ENCODE peak calls at places on chromosome 9, in ten cellular contexts. Q, X, A, W, V, N, U, F, Z and R are unnamed samples.

GRCh38 chr9:113616716-113617496 is 153.4 kb downstream of the RGS3 start:
- DNase-seq in F (no peak), Z (no peak), Q (no peak), W (peak), N (no peak), X (no peak), A (no peak), U (no peak), V (no peak), R (no peak)

GRCh38 chr9:88532320-88532719 is 2.7 kb upstream of the NXNL2 start:
- DNase-seq in A (peak), Q (peak), V (peak), X (peak), U (peak), W (no peak), N (peak), Z (peak), F (no peak), R (no peak)

GRCh38 chr9:129139233-129139992 is 28.2 kb downstream of the PTPA start:
- DNase-seq in U (peak), Q (peak), A (peak), V (peak), F (peak), Z (peak), X (peak), W (no peak), N (peak), R (peak)

GRCh38 chr9:16442622-16443021 is 427.8 kb downstream of the BNC2 start:
- DNase-seq in N (no peak), F (no peak), V (peak), Z (no peak), U (peak), X (no peak), W (no peak), Q (peak), A (peak), R (no peak)

GRCh38 chr9:133135193-133135745 is 14.2 kb upstream of the RALGDS start:
- DNase-seq in V (peak), Q (peak), F (no peak), U (peak), W (peak), A (no peak), N (no peak), Z (peak), X (peak), R (peak)

GRCh38 chr9:10706788-10707187 is 94.0 kb upstream of the PTPRD start:
- DNase-seq in U (no peak), V (no peak), Z (no peak), F (no peak), N (no peak), A (no peak), Q (no peak), X (no peak), W (no peak), R (no peak)

GRCh38 chr9:97555164-97555563 is 53.7 kb downstream of the TMOD1 start:
- DNase-seq in Z (peak), A (peak), W (no peak), Q (peak), F (no peak), U (peak), N (no peak), V (no peak), X (peak), R (peak)

GRCh38 chr9:107696302-107696701 is 206.7 kb upstream of the KLF4 start:
- DNase-seq in Q (no peak), F (no peak), V (no peak), U (no peak), W (no peak), Z (no peak), N (no peak), X (no peak), A (no peak), R (no peak)

GRCh38 chr9:127186799-127187198 is 64.4 kb upstream of the ANGPTL2 start:
- DNase-seq in X (no peak), Q (no peak), U (no peak), Z (no peak), F (no peak), A (no peak), W (no peak), V (no peak), N (no peak), R (no peak)

GRCh38 chr9:34253460-34253837 is 74.6 kb downstream of the UBAP1 start:
- DNase-seq in Z (no peak), N (no peak), F (no peak), A (no peak), V (peak), X (peak), W (no peak), U (no peak), Q (no peak), R (peak)

GRCh38 chr9:85522459-85523092 is 219.2 kb downstream of the AGTPBP1 start:
- DNase-seq in W (peak), U (peak), A (peak), Q (peak), X (peak), V (peak), Z (peak), N (peak), F (no peak), R (no peak)

GRCh38 chr9:116490321-116490720 is 196.8 kb upstream of the TRIM32 start:
- DNase-seq in F (no peak), N (no peak), U (no peak), Z (no peak), X (no peak), A (no peak), W (no peak), Q (no peak), V (no peak), R (no peak)

GRCh38 chr9:130237071-130237470 is 28.5 kb upstream of the HMCN2 start:
- DNase-seq in N (no peak), A (no peak), W (no peak), F (no peak), Q (no peak), Z (no peak), V (no peak), U (no peak), X (peak), R (no peak)

GRCh38 chr9:33843312-33843950 is 26.5 kb downstream of the UBE2R2 start:
- DNase-seq in F (no peak), U (no peak), V (no peak), A (no peak), N (no peak), W (peak), X (no peak), Q (no peak), Z (no peak), R (no peak)

GRCh38 chr9:137318565-137318964 is 16.5 kb upstream of the NRARP start:
- DNase-seq in A (no peak), U (no peak), V (no peak), X (peak), W (no peak), F (no peak), Q (no peak), Z (no peak), N (no peak), R (no peak)

GRCh38 chr9:92896037-92896436 is 18.2 kb upstream of the ZNF484 start:
- DNase-seq in W (no peak), V (no peak), A (no peak), F (no peak), Q (no peak), N (no peak), Z (no peak), X (no peak), U (no peak), R (no peak)

GRCh38 chr9:116377179-116377790 is 223.7 kb downstream of the PAPPA start:
- DNase-seq in N (no peak), A (peak), U (no peak), Q (peak), X (no peak), F (peak), Z (no peak), W (no peak), V (peak), R (no peak)

GRCh38 chr9:36597412-36598178 is 24.9 kb downstream of the MELK start:
- DNase-seq in A (peak), F (no peak), X (no peak), Q (peak), N (no peak), V (peak), Z (no peak), W (no peak), U (no peak), R (no peak)

GRCh38 chr9:32431940-32432555 is 47.6 kb downstream of the ACO1 start:
- DNase-seq in X (peak), F (no peak), A (peak), V (peak), N (peak), U (peak), Z (peak), Q (peak), W (no peak), R (no peak)

GRCh38 chr9:2227468-2227867 is 212.3 kb downstream of the SMARCA2 start:
- DNase-seq in X (peak), Q (peak), N (no peak), A (peak), V (no peak), U (no peak), Z (no peak), F (no peak), W (no peak), R (no peak)

GRCh38 chr9:22170990-22171663 is 162.0 kb upstream of the CDKN2B start:
- DNase-seq in X (no peak), A (peak), Q (no peak), N (no peak), W (no peak), Z (no peak), V (no peak), U (no peak), F (no peak), R (no peak)

GRCh38 chr9:123073991-123074422 is 40.5 kb downstream of the GPR21 start:
- DNase-seq in Z (no peak), X (no peak), F (peak), Q (peak), V (no peak), N (no peak), A (no peak), U (no peak), W (no peak), R (no peak)

GRCh38 chr9:121612511-121612998 is 38.9 kb upstream of the DAB2IP start:
- DNase-seq in W (no peak), V (no peak), U (peak), Z (no peak), Q (no peak), N (no peak), A (peak), X (no peak), F (no peak), R (no peak)

GRCh38 chr9:26537211-26537610 is 355.4 kb downstream of the CAAP1 start:
- DNase-seq in F (no peak), U (no peak), X (no peak), W (no peak), V (no peak), A (peak), Z (no peak), Q (no peak), N (no peak), R (no peak)

GRCh38 chr9:34991833-34992375 is 2.4 kb downstream of the DNAJB5 start:
- DNase-seq in W (no peak), U (peak), N (no peak), Q (peak), V (no peak), Z (peak), F (no peak), A (peak), X (peak), R (peak)

GRCh38 chr9:128383007-128383753 is 12.0 kb downstream of the URM1 start:
- DNase-seq in V (no peak), F (no peak), W (no peak), X (no peak), Z (no peak), N (no peak), Q (no peak), A (no peak), U (no peak), R (peak)

GRCh38 chr9:100084145-100084478 is 14.7 kb downstream of the ERP44 start:
- DNase-seq in Q (no peak), X (no peak), A (no peak), F (no peak), Z (no peak), W (no peak), U (no peak), N (no peak), V (no peak), R (no peak)

GRCh38 chr9:123544007-123544827 is 188.2 kb downstream of the CRB2 start:
- DNase-seq in W (no peak), Q (peak), N (peak), V (peak), Z (no peak), A (peak), X (no peak), F (no peak), U (no peak), R (no peak)

GRCh38 chr9:134371731-134372130 is 45.5 kb downstream of the RXRA start:
- DNase-seq in F (no peak), U (peak), Z (peak), A (no peak), V (no peak), Q (no peak), X (peak), N (no peak), W (no peak), R (peak)

GRCh38 chr9:113653746-113654604 is 190.4 kb downstream of the RGS3 start:
- DNase-seq in X (peak), F (no peak), Q (no peak), V (no peak), W (no peak), A (no peak), Z (no peak), N (no peak), U (no peak), R (no peak)

GRCh38 chr9:126169736-126170135 is 156.9 kb upstream of the MVB12B start:
- DNase-seq in Z (no peak), Q (no peak), F (no peak), N (no peak), X (no peak), V (no peak), A (no peak), U (no peak), W (no peak), R (no peak)

GRCh38 chr9:110251212-110251611 is 5.1 kb downstream of the TXN start:
- DNase-seq in X (no peak), N (no peak), U (no peak), V (no peak), F (no peak), W (no peak), Q (no peak), A (no peak), Z (no peak), R (no peak)

GRCh38 chr9:101711330-101711941 is 27.0 kb downstream of the GRIN3A start:
- DNase-seq in V (no peak), Z (no peak), Q (no peak), F (no peak), N (no peak), X (no peak), U (no peak), W (no peak), A (peak), R (no peak)

GRCh38 chr9:101977614-101978210 is 239.3 kb upstream of the GRIN3A start:
- DNase-seq in Z (no peak), Q (no peak), X (no peak), N (no peak), A (peak), V (no peak), W (no peak), F (no peak), U (no peak), R (no peak)

GRCh38 chr9:80552931-80553330 is 981.2 kb downstream of the TLE4 start:
- DNase-seq in A (peak), F (no peak), N (no peak), X (peak), Z (peak), W (no peak), Q (no peak), V (peak), U (no peak), R (no peak)

GRCh38 chr9:106921989-106922388 is 59.0 kb downstream of the ZNF462 start:
- DNase-seq in V (no peak), A (no peak), X (no peak), U (no peak), Q (peak), F (no peak), W (no peak), Z (no peak), N (no peak), R (no peak)

GRCh38 chr9:111481885-111482636 is 2.1 kb downstream of the ECPAS start:
- DNase-seq in Z (no peak), X (no peak), A (peak), F (no peak), Q (no peak), V (peak), W (no peak), N (peak), U (peak), R (no peak)

GRCh38 chr9:95150903-95151302 is 166.6 kb downstream of the FANCC start:
- DNase-seq in V (no peak), U (no peak), Z (no peak), Q (no peak), X (no peak), W (no peak), A (no peak), N (no peak), F (no peak), R (no peak)

GRCh38 chr9:91424403-91425176 is 958 bp upstream of the NFIL3 start:
- DNase-seq in U (peak), X (peak), Q (peak), A (peak), Z (peak), N (peak), F (peak), V (peak), W (peak), R (peak)

DNA sequence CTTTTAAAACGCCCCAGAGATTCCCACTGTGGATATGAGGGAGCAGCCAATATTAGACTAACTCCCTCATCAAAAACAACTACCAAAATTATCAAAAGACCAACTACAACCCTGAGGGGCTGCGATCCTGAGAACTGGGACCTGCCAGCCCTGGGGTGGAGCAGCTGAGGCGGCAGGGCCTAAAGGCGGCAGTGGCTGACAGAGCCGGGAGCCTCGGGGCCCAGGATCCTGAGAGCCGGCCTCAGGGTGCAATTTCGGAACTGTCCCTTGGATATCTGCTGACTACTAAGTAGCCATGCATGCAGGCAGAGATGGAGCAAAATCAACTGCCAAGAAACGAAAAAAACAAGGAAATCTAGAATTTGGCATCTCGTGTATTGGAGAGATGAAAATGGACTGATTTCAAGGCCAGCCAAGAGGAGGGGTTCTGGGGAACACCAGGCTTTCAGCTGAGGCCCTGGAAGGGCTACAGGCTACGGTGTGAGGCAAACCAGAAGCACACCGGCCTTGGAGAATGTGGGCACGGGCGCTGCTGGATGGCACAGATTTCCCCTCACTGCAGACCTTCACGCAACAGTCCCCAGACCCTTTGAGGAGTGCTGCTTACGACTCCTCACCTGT is 63.6 kb upstream of the UBAC1 start:
- DNase-seq in F (no peak), X (no peak), A (no peak), Q (no peak), W (peak), V (no peak), U (peak), Z (peak), N (no peak), R (no peak)
- H3K27ac ChIP-seq in F (no peak), X (peak), A (no peak), Q (no peak), W (no peak), V (no peak), U (no peak), Z (no peak), N (no peak), R (peak)

DNA sequence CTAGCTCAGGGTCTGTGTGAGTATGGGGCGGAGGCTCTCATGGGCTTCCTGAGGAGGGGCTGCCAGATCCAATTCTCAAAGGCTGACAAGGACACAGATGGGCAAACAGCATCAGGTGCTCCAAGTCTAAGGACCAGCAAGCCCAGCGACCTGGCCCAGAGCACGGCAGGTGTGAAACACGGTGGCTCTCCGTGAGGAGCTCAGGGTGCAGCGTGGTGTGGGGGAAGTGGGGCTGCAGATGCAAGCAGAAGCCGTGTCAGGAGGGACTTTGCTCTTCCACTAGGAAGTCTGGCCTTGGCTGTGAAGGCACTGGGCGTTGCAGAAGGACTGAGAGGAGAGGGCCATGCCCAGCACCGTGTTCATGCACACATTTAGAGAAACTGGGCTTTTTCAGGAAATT is 420.0 kb downstream of the GADD45G start:
- DNase-seq in W (no peak), X (no peak), Z (no peak), F (no peak), A (no peak), V (no peak), U (no peak), N (no peak), Q (no peak), R (no peak)
- H3K27ac ChIP-seq in W (no peak), X (no peak), Z (no peak), F (no peak), A (no peak), V (no peak), U (no peak), N (no peak), Q (no peak), R (no peak)

GRCh38 chr9:71901695-71902094 is 9.3 kb downstream of the ABHD17B start:
- DNase-seq in Q (no peak), A (peak), N (no peak), F (no peak), W (no peak), V (no peak), U (no peak), Z (no peak), X (no peak), R (no peak)
- H3K27ac ChIP-seq in Q (no peak), A (no peak), N (no peak), F (no peak), W (no peak), V (no peak), U (no peak), Z (no peak), X (no peak), R (no peak)

GRCh38 chr9:70065572-70065971 is 21.9 kb downstream of the MAMDC2 start:
- DNase-seq in W (no peak), F (no peak), Z (no peak), X (no peak), V (no peak), N (no peak), Q (no peak), U (no peak), A (no peak), R (no peak)

GRCh38 chr9:70066418-70066817 is 22.8 kb downstream of the MAMDC2 start:
- DNase-seq in Q (no peak), U (no peak), X (no peak), A (no peak), F (no peak), W (no peak), V (no peak), N (no peak), Z (no peak), R (no peak)

GRCh38 chr9:70064496-70064895 is 20.8 kb downstream of the MAMDC2 start:
- DNase-seq in Z (no peak), A (no peak), N (no peak), U (no peak), W (no peak), X (no peak), F (no peak), V (no peak), Q (no peak), R (no peak)

GRCh38 chr9:70069734-70070133 is 26.1 kb downstream of the MAMDC2 start:
- DNase-seq in A (no peak), N (no peak), Q (no peak), W (no peak), Z (peak), X (no peak), U (no peak), F (no peak), V (no peak), R (no peak)

DNA sequence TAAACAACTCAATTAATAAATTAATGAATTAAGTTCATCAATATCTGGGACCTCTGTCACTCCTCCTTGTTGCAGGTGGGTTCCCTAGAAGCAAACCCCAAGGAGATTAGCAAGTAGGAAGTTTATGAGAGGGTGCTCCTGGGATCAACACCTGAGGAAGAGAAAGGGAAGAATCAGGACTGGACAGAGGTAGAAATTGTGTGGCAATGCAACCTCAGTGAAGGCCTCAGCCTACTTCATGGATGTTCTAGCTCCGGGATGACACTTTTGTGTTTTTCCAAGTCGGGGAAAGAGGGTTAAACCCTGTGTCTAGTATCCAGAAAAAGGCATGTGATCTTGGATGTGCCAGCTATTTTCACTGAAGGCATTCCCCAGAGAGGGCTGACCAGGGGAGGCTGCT is 23.2 kb downstream of the MAMDC2 start:
- DNase-seq in V (no peak), A (no peak), N (no peak), Z (no peak), W (no peak), U (no peak), X (no peak), Q (no peak), F (no peak), R (no peak)
- H3K27ac ChIP-seq in V (no peak), A (no peak), N (no peak), Z (peak), W (no peak), U (no peak), X (no peak), Q (no peak), F (no peak), R (no peak)